ENCODE peak calls at places on chromosome X, in ten cellular contexts. Q is nucleus accumbens; F is stimulated activated CD4-positive, alpha-beta T cell treated with anti-CD3 and anti-CD28 coated beads, Interleukin-12 subunit alpha, Interleukin-12 subunit beta, amount 100 ng/mL, for 48 hours; A is EL; C is NCI-H446; K is activated CD4-positive, alpha-beta T cell treated with anti-CD3 and anti-CD28 coated beads, Interleukin-2, amount 50 U/mL, for 48 hours; P is cardiac fibroblast; I is psoas muscle; S is non-pigmented ciliary epithelial cell; Z is left ventricle myocardium superior. R is an unnamed sample.

GRCh38 chrX:109760241-109760921 is 27.3 kb upstream of the ACSL4 start:
- DNase-seq in P (no peak), A (no peak), S (no peak), Q (no peak), C (no peak), I (no peak), F (no peak), Z (no peak), K (no peak), R (no peak)

GRCh38 chrX:134898450-134898849 is 92.3 kb upstream of the SMIM10 start:
- DNase-seq in K (no peak), Z (no peak), F (no peak), S (no peak), P (peak), A (peak), I (no peak), Q (no peak), C (peak), R (no peak)

GRCh38 chrX:74492720-74493201 is 71.5 kb downstream of the SLC16A2 start:
- DNase-seq in I (no peak), Q (peak), Z (no peak), K (peak), F (no peak), P (no peak), A (no peak), C (no peak), S (no peak), R (peak)

GRCh38 chrX:926070-926469 is 286.4 kb downstream of the CRLF2 start:
- DNase-seq in Z (no peak), S (no peak), K (no peak), I (no peak), A (no peak), Q (no peak), F (no peak), C (no peak), P (no peak), R (no peak)

GRCh38 chrX:153687121-153688039 is at the start of gene SLC6A8:
- DNase-seq in I (peak), C (peak), Q (peak), K (peak), Z (peak), A (peak), F (no peak), S (no peak), P (peak), R (peak)

GRCh38 chrX:131741103-131741581 is 197.3 kb downstream of the OR13H1 start:
- DNase-seq in Q (peak), A (no peak), S (no peak), K (no peak), P (no peak), Z (no peak), I (peak), F (no peak), C (no peak), R (no peak)

GRCh38 chrX:4764888-4765287 is 1051.4 kb upstream of the PRKX start:
- DNase-seq in P (no peak), A (no peak), F (no peak), S (peak), K (no peak), C (no peak), I (no peak), Q (no peak), Z (no peak), R (no peak)

GRCh38 chrX:15497865-15498264 is 2.7 kb upstream of the BMX start:
- DNase-seq in P (peak), A (peak), I (no peak), F (peak), Z (peak), S (no peak), K (peak), Q (no peak), C (peak), R (peak)

GRCh38 chrX:77572322-77572721 is 125.1 kb downstream of the FGF16 start:
- DNase-seq in Z (no peak), C (no peak), P (no peak), I (no peak), K (no peak), F (no peak), S (no peak), Q (no peak), A (peak), R (no peak)

GRCh38 chrX:71282514-71283408 is 674 bp upstream of the NONO start:
- DNase-seq in I (no peak), P (peak), Z (no peak), C (no peak), K (peak), S (no peak), Q (no peak), F (peak), A (no peak), R (peak)

GRCh38 chrX:154531626-154532025 is 15.0 kb downstream of the G6PD start:
- DNase-seq in F (no peak), S (no peak), P (peak), Z (no peak), Q (no peak), A (peak), K (no peak), I (no peak), C (no peak), R (no peak)

GRCh38 chrX:134718329-134719317 is 60.4 kb upstream of the PLAC1 start:
- DNase-seq in Q (no peak), K (peak), A (peak), C (peak), P (peak), Z (no peak), I (peak), F (peak), S (peak), R (peak)

GRCh38 chrX:100677616-100678181 is 33.7 kb downstream of the SRPX2 start:
- DNase-seq in A (no peak), P (peak), Q (no peak), C (no peak), S (no peak), F (no peak), I (no peak), K (no peak), Z (no peak), R (no peak)

GRCh38 chrX:72576161-72576896 is 3.7 kb upstream of the HDAC8 start:
- DNase-seq in K (no peak), Q (no peak), I (no peak), P (peak), S (no peak), A (peak), C (no peak), F (no peak), Z (no peak), R (no peak)

GRCh38 chrX:28225508-28225907 is 244.3 kb upstream of the DCAF8L1 start:
- DNase-seq in S (no peak), A (no peak), C (no peak), F (no peak), Q (no peak), Z (no peak), P (no peak), K (no peak), I (no peak), R (no peak)

GRCh38 chrX:11908371-11908770 is 150.3 kb downstream of the MSL3 start:
- DNase-seq in Z (no peak), C (peak), P (peak), Q (no peak), F (peak), K (peak), I (no peak), S (no peak), A (peak), R (peak)

GRCh38 chrX:130393451-130394074 is 8.1 kb upstream of the GPR119 start:
- DNase-seq in Z (peak), C (peak), S (no peak), I (peak), A (peak), F (no peak), P (peak), Q (peak), K (peak), R (peak)

GRCh38 chrX:40368611-40369061 is 212.1 kb upstream of the ATP6AP2 start:
- DNase-seq in I (no peak), K (no peak), Z (no peak), A (no peak), P (no peak), S (no peak), F (no peak), C (no peak), Q (no peak), R (no peak)

GRCh38 chrX:112058255-112058654 is 24.3 kb downstream of the TRPC5 start:
- DNase-seq in Z (no peak), A (no peak), K (no peak), C (no peak), P (peak), F (no peak), Q (no peak), I (no peak), S (no peak), R (no peak)

GRCh38 chrX:69357293-69357692 is 146.8 kb upstream of the NALF2 start:
- DNase-seq in A (no peak), I (no peak), F (no peak), Z (no peak), S (no peak), Q (no peak), K (no peak), C (no peak), P (no peak), R (no peak)

GRCh38 chrX:152900937-152901445 is 3.1 kb downstream of the ZNF185 start:
- DNase-seq in Q (no peak), A (no peak), C (no peak), P (no peak), Z (no peak), F (no peak), S (no peak), I (no peak), K (no peak), R (no peak)

R was measured in activated naive CD4-positive, alpha-beta T cell treated with Interleukin-2 at 50 U/mL for 16 hours.